ENCODE peak calls at places on chromosomes 4 and X, in seven cellular contexts. One of them, this sample, is unnamed. For H3K9me3, the result is how much of the 10 kb centered on the place peaks cover.

GRCh38 chr4:93776386-93777080 is 52.0 kb upstream of the ATOH1 start:
- DNase-seq in prostate gland: no peak
- DNase-seq in astrocyte: peak
- DNase-seq in mammary epithelial cell: peak
- DNase-seq in CD4-positive, alpha-beta T cell: no peak
- DNase-seq in right lobe of liver: no peak
- DNase-seq in kidney: no peak
- DNase-seq in this sample: no peak

GRCh38 chr4:8200302-8200975 is 1.3 kb downstream of the SH3TC1 start:
- DNase-seq in prostate gland: peak
- DNase-seq in right lobe of liver: peak
- DNase-seq in kidney: peak
- DNase-seq in astrocyte: no peak
- DNase-seq in mammary epithelial cell: peak
- DNase-seq in CD4-positive, alpha-beta T cell: peak
- DNase-seq in this sample: peak

GRCh38 chrX:75784689-75785491 is at the start of gene MAGEE2:
- DNase-seq in astrocyte: no peak
- DNase-seq in right lobe of liver: no peak
- DNase-seq in CD4-positive, alpha-beta T cell: no peak
- DNase-seq in kidney: peak
- DNase-seq in mammary epithelial cell: no peak
- DNase-seq in prostate gland: no peak
- DNase-seq in this sample: peak

GRCh38 chr4:39464886-39465501 is 6.1 kb downstream of the LIAS start:
- DNase-seq in mammary epithelial cell: peak
- DNase-seq in prostate gland: no peak
- DNase-seq in CD4-positive, alpha-beta T cell: no peak
- DNase-seq in kidney: no peak
- DNase-seq in right lobe of liver: no peak
- DNase-seq in astrocyte: peak
- DNase-seq in this sample: no peak

GRCh38 chr4:74121643-74122579 is 22.9 kb upstream of the CXCL2 start:
- DNase-seq in astrocyte: no peak
- DNase-seq in right lobe of liver: no peak
- DNase-seq in mammary epithelial cell: no peak
- DNase-seq in prostate gland: no peak
- DNase-seq in kidney: no peak
- DNase-seq in CD4-positive, alpha-beta T cell: no peak
- DNase-seq in this sample: no peak

GRCh38 chrX:13398073-13398823 is 78.4 kb upstream of the ATXN3L start:
- DNase-seq in kidney: peak
- DNase-seq in mammary epithelial cell: peak
- DNase-seq in astrocyte: peak
- DNase-seq in right lobe of liver: no peak
- DNase-seq in prostate gland: no peak
- DNase-seq in CD4-positive, alpha-beta T cell: no peak
- DNase-seq in this sample: peak

GRCh38 chr4:143358923-143359694 is 22.4 kb downstream of the GAB1 start:
- DNase-seq in CD4-positive, alpha-beta T cell: no peak
- DNase-seq in right lobe of liver: no peak
- DNase-seq in astrocyte: peak
- DNase-seq in prostate gland: peak
- DNase-seq in mammary epithelial cell: peak
- DNase-seq in kidney: peak
- DNase-seq in this sample: no peak

GRCh38 chr4:140718240-140718639 is 37.9 kb downstream of the TBC1D9 start:
- DNase-seq in mammary epithelial cell: peak
- DNase-seq in prostate gland: no peak
- DNase-seq in astrocyte: peak
- DNase-seq in kidney: no peak
- DNase-seq in right lobe of liver: no peak
- DNase-seq in CD4-positive, alpha-beta T cell: no peak
- DNase-seq in this sample: no peak

GRCh38 chr4:6582889-6583504 is 8.0 kb downstream of the MAN2B2 start:
- DNase-seq in right lobe of liver: no peak
- DNase-seq in astrocyte: peak
- DNase-seq in mammary epithelial cell: no peak
- DNase-seq in CD4-positive, alpha-beta T cell: no peak
- DNase-seq in kidney: no peak
- DNase-seq in prostate gland: no peak
- DNase-seq in this sample: no peak

GRCh38 chr4:88900432-88900831 is 156.6 kb downstream of the FAM13A start:
- DNase-seq in kidney: no peak
- DNase-seq in CD4-positive, alpha-beta T cell: no peak
- DNase-seq in prostate gland: no peak
- DNase-seq in mammary epithelial cell: peak
- DNase-seq in astrocyte: peak
- DNase-seq in right lobe of liver: no peak
- DNase-seq in this sample: no peak

GRCh38 chrX:28719620-28720019 is 132.4 kb downstream of the IL1RAPL1 start:
- DNase-seq in prostate gland: no peak
- DNase-seq in mammary epithelial cell: no peak
- DNase-seq in astrocyte: no peak
- DNase-seq in right lobe of liver: no peak
- DNase-seq in kidney: no peak
- DNase-seq in CD4-positive, alpha-beta T cell: no peak
- DNase-seq in this sample: no peak

GRCh38 chr4:165204462-165204830 is 2.9 kb upstream of the KLHL2 start:
- DNase-seq in astrocyte: peak
- DNase-seq in kidney: no peak
- DNase-seq in prostate gland: no peak
- DNase-seq in right lobe of liver: no peak
- DNase-seq in CD4-positive, alpha-beta T cell: no peak
- DNase-seq in mammary epithelial cell: peak
- DNase-seq in this sample: no peak

GRCh38 chr4:82748176-82748575 is 50.4 kb downstream of the SCD5 start:
- DNase-seq in prostate gland: no peak
- DNase-seq in CD4-positive, alpha-beta T cell: no peak
- DNase-seq in mammary epithelial cell: peak
- DNase-seq in right lobe of liver: peak
- DNase-seq in kidney: no peak
- DNase-seq in astrocyte: peak
- DNase-seq in this sample: no peak

GRCh38 chr4:7367894-7368293 is 66.8 kb downstream of the PSAPL1 start:
- DNase-seq in CD4-positive, alpha-beta T cell: no peak
- DNase-seq in mammary epithelial cell: no peak
- DNase-seq in astrocyte: no peak
- DNase-seq in kidney: peak
- DNase-seq in prostate gland: no peak
- DNase-seq in right lobe of liver: no peak
- DNase-seq in this sample: peak

GRCh38 chr4:25913056-25913850 is 767 bp upstream of the SMIM20 start:
- DNase-seq in mammary epithelial cell: no peak
- DNase-seq in kidney: peak
- DNase-seq in astrocyte: no peak
- DNase-seq in CD4-positive, alpha-beta T cell: peak
- DNase-seq in right lobe of liver: peak
- DNase-seq in prostate gland: no peak
- DNase-seq in this sample: peak

GRCh38 chr4:150820409-150820808 is 194.7 kb downstream of the LRBA start:
- DNase-seq in right lobe of liver: no peak
- DNase-seq in mammary epithelial cell: no peak
- DNase-seq in prostate gland: no peak
- DNase-seq in kidney: no peak
- DNase-seq in CD4-positive, alpha-beta T cell: no peak
- DNase-seq in astrocyte: no peak
- DNase-seq in this sample: no peak

GRCh38 chr4:15255537-15255936 is 172.3 kb upstream of the C1QTNF7 start:
- DNase-seq in prostate gland: no peak
- DNase-seq in astrocyte: no peak
- DNase-seq in CD4-positive, alpha-beta T cell: no peak
- DNase-seq in right lobe of liver: no peak
- DNase-seq in kidney: no peak
- DNase-seq in mammary epithelial cell: no peak
- DNase-seq in this sample: no peak

GRCh38 chr4:76036855-76037254 is 985 bp upstream of the CXCL11 start:
- DNase-seq in astrocyte: no peak
- DNase-seq in mammary epithelial cell: no peak
- DNase-seq in prostate gland: no peak
- DNase-seq in right lobe of liver: no peak
- DNase-seq in kidney: no peak
- DNase-seq in CD4-positive, alpha-beta T cell: no peak
- DNase-seq in this sample: no peak

GRCh38 chrX:47218920-47219815 is 687 bp downstream of the CDK16 start:
- DNase-seq in kidney: peak
- DNase-seq in right lobe of liver: peak
- DNase-seq in prostate gland: no peak
- DNase-seq in CD4-positive, alpha-beta T cell: peak
- DNase-seq in mammary epithelial cell: no peak
- DNase-seq in astrocyte: no peak
- DNase-seq in this sample: peak

GRCh38 chrX:95893632-95894031 is 791.0 kb upstream of the DIAPH2 start:
- DNase-seq in mammary epithelial cell: no peak
- DNase-seq in kidney: no peak
- DNase-seq in right lobe of liver: no peak
- DNase-seq in astrocyte: peak
- DNase-seq in CD4-positive, alpha-beta T cell: no peak
- DNase-seq in prostate gland: no peak
- DNase-seq in this sample: no peak

GRCh38 chr4:105543881-105544280 is 8.5 kb upstream of the ARHGEF38 start:
- DNase-seq in astrocyte: no peak
- DNase-seq in prostate gland: no peak
- DNase-seq in right lobe of liver: no peak
- DNase-seq in mammary epithelial cell: no peak
- DNase-seq in CD4-positive, alpha-beta T cell: no peak
- DNase-seq in kidney: no peak
- DNase-seq in this sample: no peak

GRCh38 chr4:3192188-3192587 is 56.8 kb upstream of the MSANTD1 start:
- DNase-seq in mammary epithelial cell: peak
- DNase-seq in right lobe of liver: no peak
- DNase-seq in CD4-positive, alpha-beta T cell: no peak
- DNase-seq in astrocyte: no peak
- DNase-seq in kidney: no peak
- DNase-seq in prostate gland: no peak
- DNase-seq in this sample: no peak

GRCh38 chr4:99855677-99856076 is 38.5 kb downstream of the LAMTOR3 start:
- DNase-seq in astrocyte: no peak
- DNase-seq in prostate gland: no peak
- DNase-seq in CD4-positive, alpha-beta T cell: no peak
- DNase-seq in mammary epithelial cell: no peak
- DNase-seq in right lobe of liver: no peak
- DNase-seq in kidney: no peak
- DNase-seq in this sample: no peak

GRCh38 chr4:83335691-83336090 is 1.0 kb upstream of the HPSE start:
- DNase-seq in astrocyte: no peak
- DNase-seq in mammary epithelial cell: no peak
- DNase-seq in kidney: no peak
- DNase-seq in right lobe of liver: no peak
- DNase-seq in CD4-positive, alpha-beta T cell: no peak
- DNase-seq in prostate gland: no peak
- DNase-seq in this sample: no peak

GRCh38 chrX:42809569-42809968 is 31.6 kb upstream of the PPP1R2C start:
- DNase-seq in kidney: no peak
- DNase-seq in mammary epithelial cell: peak
- DNase-seq in right lobe of liver: no peak
- DNase-seq in astrocyte: no peak
- DNase-seq in prostate gland: no peak
- DNase-seq in CD4-positive, alpha-beta T cell: no peak
- DNase-seq in this sample: no peak

GRCh38 chr4:76226418-76226817 is 12.8 kb upstream of the SCARB2 start:
- DNase-seq in astrocyte: no peak
- DNase-seq in prostate gland: no peak
- DNase-seq in right lobe of liver: peak
- DNase-seq in kidney: no peak
- DNase-seq in mammary epithelial cell: no peak
- DNase-seq in CD4-positive, alpha-beta T cell: no peak
- DNase-seq in this sample: no peak

GRCh38 chr4:73341454-73341853 is 62.6 kb upstream of the ALB start:
- DNase-seq in mammary epithelial cell: peak
- DNase-seq in CD4-positive, alpha-beta T cell: no peak
- DNase-seq in right lobe of liver: peak
- DNase-seq in kidney: no peak
- DNase-seq in astrocyte: peak
- DNase-seq in prostate gland: peak
- DNase-seq in this sample: no peak

GRCh38 chr4:10183462-10183861 is 66.9 kb upstream of the WDR1 start:
- DNase-seq in right lobe of liver: no peak
- DNase-seq in astrocyte: no peak
- DNase-seq in prostate gland: no peak
- DNase-seq in mammary epithelial cell: no peak
- DNase-seq in CD4-positive, alpha-beta T cell: no peak
- DNase-seq in kidney: no peak
- DNase-seq in this sample: no peak

GRCh38 chrX:48945517-48946348 is 11.7 kb downstream of the OTUD5 start:
- DNase-seq in CD4-positive, alpha-beta T cell: peak
- DNase-seq in right lobe of liver: peak
- DNase-seq in mammary epithelial cell: peak
- DNase-seq in astrocyte: no peak
- DNase-seq in prostate gland: peak
- DNase-seq in kidney: peak
- DNase-seq in this sample: peak
- H3K27ac ChIP-seq in CD4-positive, alpha-beta T cell: no peak
- H3K27ac ChIP-seq in right lobe of liver: no peak
- H3K27ac ChIP-seq in mammary epithelial cell: no peak
- H3K27ac ChIP-seq in astrocyte: no peak
- H3K27ac ChIP-seq in prostate gland: no peak
- H3K27ac ChIP-seq in kidney: no peak
- H3K27ac ChIP-seq in this sample: no peak

GRCh38 chr4:129063640-129064039 is 29.7 kb downstream of the SCLT1 start:
- DNase-seq in CD4-positive, alpha-beta T cell: no peak
- DNase-seq in right lobe of liver: no peak
- DNase-seq in prostate gland: no peak
- DNase-seq in astrocyte: no peak
- DNase-seq in mammary epithelial cell: peak
- DNase-seq in kidney: no peak
- DNase-seq in this sample: no peak
- H3K9me3 ChIP-seq in CD4-positive, alpha-beta T cell: under half
- H3K9me3 ChIP-seq in right lobe of liver: under half
- H3K9me3 ChIP-seq in prostate gland: under half
- H3K9me3 ChIP-seq in astrocyte: under half
- H3K9me3 ChIP-seq in mammary epithelial cell: under half
- H3K9me3 ChIP-seq in kidney: under half
- H3K9me3 ChIP-seq in this sample: under half

DNA sequence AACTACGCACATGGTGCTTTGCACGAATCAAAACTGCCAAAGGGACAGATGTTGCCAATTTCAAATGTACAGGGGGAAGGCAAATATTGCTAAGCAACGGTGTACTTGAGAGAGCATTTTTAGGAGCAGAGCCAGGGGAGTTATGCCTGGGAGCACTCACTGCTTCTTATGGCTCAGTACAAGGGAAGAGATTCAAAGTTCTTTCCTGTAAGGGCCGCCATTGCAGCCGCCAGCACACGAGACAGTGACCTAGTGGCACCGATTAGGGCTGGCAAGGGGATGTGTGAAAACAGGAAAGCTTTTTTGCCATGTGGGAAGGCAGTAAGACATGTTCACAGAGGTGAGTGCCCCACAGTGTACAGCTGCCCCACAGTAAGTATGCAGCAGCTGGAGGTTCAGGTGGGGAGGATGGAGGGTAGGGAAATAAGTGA is 133.8 kb downstream of the AFF1 start:
- DNase-seq in astrocyte: no peak
- DNase-seq in prostate gland: no peak
- DNase-seq in right lobe of liver: no peak
- DNase-seq in CD4-positive, alpha-beta T cell: no peak
- DNase-seq in kidney: no peak
- DNase-seq in mammary epithelial cell: no peak
- DNase-seq in this sample: no peak
- H3K27ac ChIP-seq in astrocyte: no peak
- H3K27ac ChIP-seq in prostate gland: no peak
- H3K27ac ChIP-seq in right lobe of liver: no peak
- H3K27ac ChIP-seq in CD4-positive, alpha-beta T cell: no peak
- H3K27ac ChIP-seq in kidney: peak
- H3K27ac ChIP-seq in mammary epithelial cell: no peak
- H3K27ac ChIP-seq in this sample: peak

GRCh38 chrX:146144090-146144489 is 326.5 kb downstream of the SLITRK2 start:
- DNase-seq in kidney: no peak
- DNase-seq in prostate gland: no peak
- DNase-seq in mammary epithelial cell: no peak
- DNase-seq in CD4-positive, alpha-beta T cell: no peak
- DNase-seq in astrocyte: no peak
- DNase-seq in right lobe of liver: no peak
- DNase-seq in this sample: no peak
- H3K9me3 ChIP-seq in kidney: under half
- H3K9me3 ChIP-seq in prostate gland: under half
- H3K9me3 ChIP-seq in mammary epithelial cell: under half
- H3K9me3 ChIP-seq in CD4-positive, alpha-beta T cell: under half
- H3K9me3 ChIP-seq in astrocyte: under half
- H3K9me3 ChIP-seq in right lobe of liver: under half
- H3K9me3 ChIP-seq in this sample: under half